ENCODE peak calls at places on chromosomes 6 and 20, in five cellular contexts. B is cardiac muscle cell, J is ovary, A is neural progenitor cell, G is tibial nerve. Q is an unnamed sample. For H3K9me3, the result is how much of the 10 kb centered on the place peaks cover.

GRCh38 chr6:16267428-16268263 is 29.3 kb downstream of the GMPR start:
- DNase-seq in A (no peak), G (no peak), J (no peak), B (no peak), Q (no peak)

GRCh38 chr6:47203266-47203967 is 106.3 kb downstream of the TNFRSF21 start:
- DNase-seq in B (no peak), G (no peak), J (no peak), A (no peak), Q (no peak)

GRCh38 chr6:112413805-112414204 is 66.7 kb downstream of the RFPL4B start:
- DNase-seq in J (no peak), A (no peak), B (no peak), G (no peak), Q (no peak)

GRCh38 chr20:50372770-50373088 is 137.5 kb upstream of the PTPN1 start:
- DNase-seq in A (no peak), G (no peak), B (no peak), J (no peak), Q (no peak)

GRCh38 chr6:33426590-33427563 is 7.0 kb downstream of the SYNGAP1 start:
- DNase-seq in B (no peak), G (no peak), A (peak), J (peak), Q (peak)

GRCh38 chr6:46410330-46410953 is 80.8 kb downstream of the RCAN2 start:
- DNase-seq in A (peak), J (peak), G (no peak), B (peak), Q (no peak)

GRCh38 chr6:12962995-12963394 is 246.4 kb downstream of the PHACTR1 start:
- DNase-seq in B (peak), J (no peak), A (no peak), G (no peak), Q (no peak)

GRCh38 chr6:109454483-109455160 is 950 bp downstream of the MICAL1 start:
- DNase-seq in J (peak), A (no peak), B (peak), G (no peak), Q (peak)

GRCh38 chr20:33111306-33111705 is 31.9 kb downstream of the BPIFB4 start:
- DNase-seq in J (no peak), G (no peak), B (no peak), A (no peak), Q (no peak)

GRCh38 chr6:77072694-77073409 is 390.4 kb downstream of the HTR1B start:
- DNase-seq in A (no peak), J (no peak), G (no peak), B (no peak), Q (no peak)

GRCh38 chr6:3765415-3765814 is 13.9 kb upstream of the PXDC1 start:
- DNase-seq in G (no peak), B (no peak), A (no peak), J (no peak), Q (no peak)

GRCh38 chr20:17872920-17873319 is 95.7 kb downstream of the SNX5 start:
- DNase-seq in J (no peak), A (no peak), B (no peak), G (no peak), Q (no peak)

GRCh38 chr6:26475823-26476729 is 18.3 kb downstream of the BTN2A1 start:
- DNase-seq in A (peak), B (no peak), J (no peak), G (no peak), Q (no peak)

GRCh38 chr6:129233458-129234134 is 350.7 kb downstream of the LAMA2 start:
- DNase-seq in J (no peak), B (no peak), G (no peak), A (no peak), Q (no peak)

GRCh38 chr6:113149511-113149910 is 707.6 kb upstream of the MARCKS start:
- DNase-seq in G (no peak), B (peak), J (no peak), A (no peak), Q (no peak)

GRCh38 chr20:59158673-59159072 is 4.9 kb upstream of the ZNF831 start:
- DNase-seq in J (no peak), G (no peak), B (no peak), A (no peak), Q (no peak)

GRCh38 chr20:51935003-51935358 is 132.7 kb upstream of the SALL4 start:
- DNase-seq in G (no peak), A (no peak), J (no peak), B (no peak), Q (no peak)

GRCh38 chr6:45480697-45481415 is 103.1 kb upstream of the SUPT3H start:
- DNase-seq in G (no peak), J (no peak), A (no peak), B (peak), Q (no peak)

GRCh38 chr6:7773322-7773721 is 47.4 kb downstream of the BMP6 start:
- DNase-seq in B (no peak), J (no peak), G (no peak), A (no peak), Q (no peak)

GRCh38 chr20:10634683-10635411 is 39.0 kb downstream of the JAG1 start:
- DNase-seq in J (no peak), G (no peak), B (no peak), A (no peak), Q (no peak)

GRCh38 chr20:63740501-63741353 is 1.2 kb downstream of the SLC2A4RG start:
- DNase-seq in B (peak), J (peak), A (peak), G (peak), Q (no peak)

GRCh38 chr6:39228992-39229767 is at the start of gene KCNK5:
- DNase-seq in G (peak), J (peak), A (peak), B (peak), Q (peak)

GRCh38 chr20:56163806-56164205 is 84.7 kb upstream of the MC3R start:
- DNase-seq in G (no peak), A (no peak), B (no peak), J (no peak), Q (no peak)

GRCh38 chr6:124400600-124400999 is 561.6 kb upstream of the RNF217 start:
- DNase-seq in J (no peak), A (no peak), G (no peak), B (no peak), Q (no peak)

GRCh38 chr20:11890331-11891080 is 27.2 kb upstream of the BTBD3 start:
- DNase-seq in A (peak), G (peak), J (peak), B (peak), Q (no peak)

GRCh38 chr6:37525460-37526357 is 26.0 kb upstream of the CCDC167 start:
- DNase-seq in G (no peak), A (peak), J (no peak), B (peak), Q (no peak)

GRCh38 chr6:79810153-79810806 is 137.1 kb downstream of the ELOVL4 start:
- DNase-seq in A (peak), J (no peak), G (no peak), B (no peak), Q (no peak)

GRCh38 chr6:5941188-5941587 is 65.5 kb downstream of the NRN1 start:
- DNase-seq in A (no peak), J (no peak), B (peak), G (no peak), Q (no peak)

GRCh38 chr20:672975-673604 is 2.5 kb downstream of the SCRT2 start:
- DNase-seq in B (no peak), J (no peak), G (no peak), A (no peak), Q (no peak)

GRCh38 chr20:6768228-6769185 is 1.0 kb downstream of the BMP2 start:
- DNase-seq in A (peak), B (peak), G (peak), J (peak), Q (no peak)

GRCh38 chr20:53489528-53489927 is 104.1 kb downstream of the ZNF217 start:
- DNase-seq in A (no peak), J (no peak), B (no peak), G (no peak), Q (no peak)

GRCh38 chr6:44054635-44055559 is 72.4 kb downstream of the MRPL14 start:
- DNase-seq in J (no peak), G (no peak), B (no peak), A (no peak), Q (no peak)

GRCh38 chr6:26394289-26394688 is 7.8 kb upstream of the BTN3A1 start:
- DNase-seq in A (no peak), J (no peak), G (no peak), B (peak), Q (no peak)

GRCh38 chr6:137942736-137943135 is 75.7 kb downstream of the TNFAIP3 start:
- DNase-seq in B (no peak), G (no peak), J (no peak), A (no peak), Q (no peak)

GRCh38 chr6:137933696-137934095 is 66.6 kb downstream of the TNFAIP3 start:
- DNase-seq in A (no peak), B (peak), G (no peak), J (no peak), Q (no peak)

GRCh38 chr6:137938770-137939379 is 71.8 kb downstream of the TNFAIP3 start:
- DNase-seq in J (no peak), G (no peak), A (no peak), B (no peak), Q (no peak)

GRCh38 chr6:137931849-137932465 is 64.9 kb downstream of the TNFAIP3 start:
- DNase-seq in J (no peak), A (no peak), G (no peak), B (no peak), Q (no peak)

GRCh38 chr6:137936798-137937197 is 69.7 kb downstream of the TNFAIP3 start:
- DNase-seq in J (no peak), B (no peak), A (no peak), G (no peak), Q (no peak)
- H3K9me3 ChIP-seq in J (under half), B (under half), A (under half), G (under half), Q (under half)

GRCh38 chr6:30283761-30284160 is 43.0 kb upstream of the TRIM39 start:
- DNase-seq in J (no peak), G (no peak), A (no peak), B (no peak), Q (no peak)
- H3K9me3 ChIP-seq in J (under half), G (under half), A (half or more), B (under half), Q (under half)

GRCh38 chr6:157033428-157034140 is 256.4 kb downstream of the ARID1B start:
- DNase-seq in A (no peak), J (no peak), G (no peak), B (peak), Q (no peak)

GRCh38 chr6:157036245-157036681 is 259.1 kb downstream of the ARID1B start:
- DNase-seq in B (peak), A (no peak), G (no peak), J (no peak), Q (no peak)

GRCh38 chr6:157032923-157033322 is 255.7 kb downstream of the ARID1B start:
- DNase-seq in G (no peak), B (no peak), J (no peak), A (no peak), Q (no peak)

GRCh38 chr6:157035576-157035975 is 258.4 kb downstream of the ARID1B start:
- DNase-seq in J (no peak), G (no peak), B (no peak), A (no peak), Q (no peak)

GRCh38 chr6:157034433-157035230 is 257.5 kb downstream of the ARID1B start:
- DNase-seq in B (peak), A (peak), G (no peak), J (no peak), Q (no peak)
- H3K9me3 ChIP-seq in B (under half), A (under half), G (under half), J (under half), Q (under half)

DNA sequence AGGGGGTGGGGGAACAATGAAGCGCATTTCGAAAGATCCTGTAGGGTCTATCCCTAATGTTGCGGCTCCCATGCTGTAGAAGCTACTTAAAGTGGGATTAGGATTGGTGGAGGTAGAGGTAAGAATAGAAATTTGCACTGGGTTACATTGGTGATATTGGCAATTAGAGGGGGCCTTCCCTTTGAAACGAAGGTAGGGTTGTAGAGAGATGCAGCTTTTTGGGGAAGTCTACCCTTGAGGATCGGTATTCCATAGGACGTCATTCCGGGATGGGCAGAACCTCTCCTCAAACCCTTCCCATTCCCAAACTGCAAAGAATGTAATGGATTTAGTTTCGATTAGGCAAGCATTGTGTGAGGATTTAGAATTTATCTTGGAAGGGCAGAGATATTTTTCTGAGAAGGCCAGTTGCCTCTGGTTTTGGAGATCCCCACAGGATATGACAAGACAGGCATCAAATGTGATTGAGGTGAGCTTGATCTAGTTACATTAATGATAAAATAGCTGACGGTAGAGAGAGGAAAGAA is 5.4 kb upstream of the ZNFX1 start:
- DNase-seq in J (no peak), A (no peak), G (no peak), B (no peak), Q (no peak)
- H3K9me3 ChIP-seq in J (under half), A (under half), G (under half), B (under half), Q (half or more)

GRCh38 chr20:16145919-16146318 is 427.3 kb downstream of the KIF16B start:
- DNase-seq in G (no peak), J (no peak), B (no peak), A (no peak), Q (no peak)
- H3K9me3 ChIP-seq in G (under half), J (under half), B (under half), A (under half), Q (under half)

DNA sequence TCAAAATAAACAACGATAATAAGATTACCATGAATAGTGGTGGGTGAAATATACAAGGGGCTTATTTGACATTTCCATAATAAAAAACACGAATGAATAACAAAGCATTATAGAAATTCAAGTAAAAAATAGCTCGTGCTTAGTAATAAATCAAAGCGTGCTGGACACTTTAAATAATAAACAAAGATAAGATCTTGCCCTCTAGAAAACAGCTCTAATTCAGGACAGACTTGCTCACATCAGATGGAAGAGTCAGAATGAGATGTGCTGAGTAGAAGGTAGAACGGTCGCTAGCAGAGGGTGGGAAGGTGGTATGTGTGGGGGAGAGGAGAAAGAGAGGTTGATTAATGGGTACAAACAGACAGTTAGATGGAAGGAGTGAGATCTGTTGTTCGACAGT is 27.3 kb downstream of the PSMB1 start:
- DNase-seq in A (no peak), J (no peak), G (no peak), B (no peak), Q (no peak)
- H3K9me3 ChIP-seq in A (under half), J (under half), G (under half), B (under half), Q (under half)

GRCh38 chr6:2731281-2731909 is 19.3 kb downstream of the MYLK4 start:
- DNase-seq in J (no peak), A (no peak), B (no peak), G (no peak), Q (no peak)

GRCh38 chr6:2732503-2733089 is 18.1 kb downstream of the MYLK4 start:
- DNase-seq in J (no peak), A (no peak), B (peak), G (no peak), Q (no peak)

GRCh38 chr6:2733324-2733723 is 17.4 kb downstream of the MYLK4 start:
- DNase-seq in A (no peak), B (peak), J (no peak), G (no peak), Q (no peak)

GRCh38 chr6:2730353-2730752 is 20.4 kb downstream of the MYLK4 start:
- DNase-seq in A (no peak), J (no peak), B (no peak), G (no peak), Q (no peak)

GRCh38 chr6:2729921-2730320 is 20.8 kb downstream of the MYLK4 start:
- DNase-seq in B (no peak), G (no peak), J (no peak), A (no peak), Q (no peak)
- H3K9me3 ChIP-seq in B (under half), G (under half), J (under half), A (under half), Q (under half)

DNA sequence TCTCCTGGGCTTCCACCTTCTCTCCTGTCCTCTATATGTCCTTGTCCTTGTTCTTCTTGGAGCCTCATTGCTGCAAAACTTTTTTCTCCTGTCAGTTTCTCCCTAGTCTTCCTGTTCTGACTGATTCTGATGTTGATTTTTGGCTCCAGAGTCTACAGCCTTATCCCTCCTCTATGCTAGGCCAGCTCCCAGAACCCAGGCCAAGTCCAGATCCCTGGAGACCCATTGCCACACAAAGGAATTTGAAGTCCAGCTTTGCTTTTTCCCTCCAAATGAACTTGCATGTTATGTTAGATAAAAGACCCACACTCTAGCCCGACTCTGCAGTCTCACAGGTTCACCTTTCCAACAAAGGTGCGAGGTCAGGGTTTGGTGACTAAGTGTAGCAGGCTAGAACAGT is 203.1 kb downstream of the FNDC1 start:
- DNase-seq in G (no peak), B (no peak), J (no peak), A (no peak), Q (no peak)
- H3K9me3 ChIP-seq in G (under half), B (under half), J (under half), A (under half), Q (under half)

Q was measured in T-helper 17 cell.